ENCODE peak calls at places on chromosome 20, in eight cellular contexts. One of them, this sample, is unnamed.

GRCh38 chr20:47810116-47810672 is 24.9 kb upstream of the SULF2 start:
- DNase-seq in AG08396: no peak
- DNase-seq in SHP77 treated with DMSO at 0.1 percent for 48 hours: no peak
- DNase-seq in activated CD4-positive, alpha-beta T cell treated with anti-CD3 and anti-CD28 coated beads, Interleukin-2, amount 10 ng/mL, durations not matched to agents 7 days and 5 days: no peak
- DNase-seq in stimulated activated CD8-positive, alpha-beta memory T cell treated with anti-CD3 and anti-CD28 coated beads, Interleukin-12 subunit alpha, Interleukin-12 subunit beta, amount 100 ng/mL, for 4 hours: no peak
- DNase-seq in heart right ventricle: no peak
- DNase-seq in NCI-H774: no peak
- DNase-seq in amniotic stem cell: no peak
- DNase-seq in this sample: no peak

GRCh38 chr20:32972181-32973076 is 31.8 kb downstream of the SUN5 start:
- DNase-seq in NCI-H774: no peak
- DNase-seq in SHP77 treated with DMSO at 0.1 percent for 48 hours: no peak
- DNase-seq in AG08396: no peak
- DNase-seq in activated CD4-positive, alpha-beta T cell treated with anti-CD3 and anti-CD28 coated beads, Interleukin-2, amount 10 ng/mL, durations not matched to agents 7 days and 5 days: peak; percentile 91
- DNase-seq in amniotic stem cell: no peak
- DNase-seq in heart right ventricle: no peak
- DNase-seq in stimulated activated CD8-positive, alpha-beta memory T cell treated with anti-CD3 and anti-CD28 coated beads, Interleukin-12 subunit alpha, Interleukin-12 subunit beta, amount 100 ng/mL, for 4 hours: peak; percentile 63
- DNase-seq in this sample: peak; percentile 65

GRCh38 chr20:31720486-31721407 is 1.9 kb downstream of the BCL2L1 start:
- DNase-seq in heart right ventricle: no peak
- DNase-seq in SHP77 treated with DMSO at 0.1 percent for 48 hours: no peak
- DNase-seq in activated CD4-positive, alpha-beta T cell treated with anti-CD3 and anti-CD28 coated beads, Interleukin-2, amount 10 ng/mL, durations not matched to agents 7 days and 5 days: peak; percentile 36
- DNase-seq in AG08396: no peak
- DNase-seq in amniotic stem cell: no peak
- DNase-seq in stimulated activated CD8-positive, alpha-beta memory T cell treated with anti-CD3 and anti-CD28 coated beads, Interleukin-12 subunit alpha, Interleukin-12 subunit beta, amount 100 ng/mL, for 4 hours: peak; percentile 8
- DNase-seq in NCI-H774: no peak
- DNase-seq in this sample: no peak

GRCh38 chr20:57782631-57783041 is 72.8 kb upstream of the PMEPA1 start:
- DNase-seq in AG08396: no peak
- DNase-seq in SHP77 treated with DMSO at 0.1 percent for 48 hours: no peak
- DNase-seq in heart right ventricle: no peak
- DNase-seq in activated CD4-positive, alpha-beta T cell treated with anti-CD3 and anti-CD28 coated beads, Interleukin-2, amount 10 ng/mL, durations not matched to agents 7 days and 5 days: no peak
- DNase-seq in amniotic stem cell: no peak
- DNase-seq in stimulated activated CD8-positive, alpha-beta memory T cell treated with anti-CD3 and anti-CD28 coated beads, Interleukin-12 subunit alpha, Interleukin-12 subunit beta, amount 100 ng/mL, for 4 hours: no peak
- DNase-seq in NCI-H774: no peak
- DNase-seq in this sample: no peak

GRCh38 chr20:58892932-58893224 is 40.4 kb downstream of the GNAS start:
- DNase-seq in SHP77 treated with DMSO at 0.1 percent for 48 hours: no peak
- DNase-seq in amniotic stem cell: no peak
- DNase-seq in heart right ventricle: no peak
- DNase-seq in NCI-H774: peak; percentile 54
- DNase-seq in stimulated activated CD8-positive, alpha-beta memory T cell treated with anti-CD3 and anti-CD28 coated beads, Interleukin-12 subunit alpha, Interleukin-12 subunit beta, amount 100 ng/mL, for 4 hours: no peak
- DNase-seq in activated CD4-positive, alpha-beta T cell treated with anti-CD3 and anti-CD28 coated beads, Interleukin-2, amount 10 ng/mL, durations not matched to agents 7 days and 5 days: no peak
- DNase-seq in AG08396: no peak
- DNase-seq in this sample: no peak

GRCh38 chr20:10679269-10679668 is 5.5 kb upstream of the JAG1 start:
- DNase-seq in amniotic stem cell: peak; percentile 3
- DNase-seq in stimulated activated CD8-positive, alpha-beta memory T cell treated with anti-CD3 and anti-CD28 coated beads, Interleukin-12 subunit alpha, Interleukin-12 subunit beta, amount 100 ng/mL, for 4 hours: no peak
- DNase-seq in NCI-H774: no peak
- DNase-seq in heart right ventricle: no peak
- DNase-seq in activated CD4-positive, alpha-beta T cell treated with anti-CD3 and anti-CD28 coated beads, Interleukin-2, amount 10 ng/mL, durations not matched to agents 7 days and 5 days: no peak
- DNase-seq in AG08396: no peak
- DNase-seq in SHP77 treated with DMSO at 0.1 percent for 48 hours: no peak
- DNase-seq in this sample: no peak

GRCh38 chr20:59055302-59055701 is 12.7 kb upstream of the PRELID3B start:
- DNase-seq in NCI-H774: no peak
- DNase-seq in amniotic stem cell: no peak
- DNase-seq in heart right ventricle: no peak
- DNase-seq in stimulated activated CD8-positive, alpha-beta memory T cell treated with anti-CD3 and anti-CD28 coated beads, Interleukin-12 subunit alpha, Interleukin-12 subunit beta, amount 100 ng/mL, for 4 hours: no peak
- DNase-seq in SHP77 treated with DMSO at 0.1 percent for 48 hours: peak; percentile 14
- DNase-seq in activated CD4-positive, alpha-beta T cell treated with anti-CD3 and anti-CD28 coated beads, Interleukin-2, amount 10 ng/mL, durations not matched to agents 7 days and 5 days: no peak
- DNase-seq in AG08396: no peak
- DNase-seq in this sample: no peak

GRCh38 chr20:59765599-59766177 is 161.3 kb downstream of the PHACTR3 start:
- DNase-seq in stimulated activated CD8-positive, alpha-beta memory T cell treated with anti-CD3 and anti-CD28 coated beads, Interleukin-12 subunit alpha, Interleukin-12 subunit beta, amount 100 ng/mL, for 4 hours: no peak
- DNase-seq in heart right ventricle: no peak
- DNase-seq in AG08396: no peak
- DNase-seq in amniotic stem cell: no peak
- DNase-seq in NCI-H774: no peak
- DNase-seq in activated CD4-positive, alpha-beta T cell treated with anti-CD3 and anti-CD28 coated beads, Interleukin-2, amount 10 ng/mL, durations not matched to agents 7 days and 5 days: peak; percentile 56
- DNase-seq in SHP77 treated with DMSO at 0.1 percent for 48 hours: no peak
- DNase-seq in this sample: no peak

GRCh38 chr20:60395993-60396392 is 437.8 kb downstream of the CDH26 start:
- DNase-seq in activated CD4-positive, alpha-beta T cell treated with anti-CD3 and anti-CD28 coated beads, Interleukin-2, amount 10 ng/mL, durations not matched to agents 7 days and 5 days: no peak
- DNase-seq in NCI-H774: peak; percentile 29
- DNase-seq in heart right ventricle: no peak
- DNase-seq in amniotic stem cell: no peak
- DNase-seq in stimulated activated CD8-positive, alpha-beta memory T cell treated with anti-CD3 and anti-CD28 coated beads, Interleukin-12 subunit alpha, Interleukin-12 subunit beta, amount 100 ng/mL, for 4 hours: no peak
- DNase-seq in AG08396: no peak
- DNase-seq in SHP77 treated with DMSO at 0.1 percent for 48 hours: peak; percentile 90
- DNase-seq in this sample: no peak

GRCh38 chr20:50305636-50306477 is 115.2 kb downstream of the CEBPB start:
- DNase-seq in activated CD4-positive, alpha-beta T cell treated with anti-CD3 and anti-CD28 coated beads, Interleukin-2, amount 10 ng/mL, durations not matched to agents 7 days and 5 days: no peak
- DNase-seq in SHP77 treated with DMSO at 0.1 percent for 48 hours: peak; percentile 51
- DNase-seq in AG08396: no peak
- DNase-seq in amniotic stem cell: no peak
- DNase-seq in NCI-H774: no peak
- DNase-seq in stimulated activated CD8-positive, alpha-beta memory T cell treated with anti-CD3 and anti-CD28 coated beads, Interleukin-12 subunit alpha, Interleukin-12 subunit beta, amount 100 ng/mL, for 4 hours: no peak
- DNase-seq in heart right ventricle: no peak
- DNase-seq in this sample: no peak

GRCh38 chr20:45987108-45987780 is 15.2 kb upstream of the ZNF335 start:
- DNase-seq in stimulated activated CD8-positive, alpha-beta memory T cell treated with anti-CD3 and anti-CD28 coated beads, Interleukin-12 subunit alpha, Interleukin-12 subunit beta, amount 100 ng/mL, for 4 hours: peak; percentile 54
- DNase-seq in SHP77 treated with DMSO at 0.1 percent for 48 hours: peak; percentile 41
- DNase-seq in NCI-H774: peak; percentile 45
- DNase-seq in activated CD4-positive, alpha-beta T cell treated with anti-CD3 and anti-CD28 coated beads, Interleukin-2, amount 10 ng/mL, durations not matched to agents 7 days and 5 days: peak; percentile 79
- DNase-seq in AG08396: peak; percentile 79
- DNase-seq in heart right ventricle: peak; percentile 75
- DNase-seq in amniotic stem cell: no peak
- DNase-seq in this sample: peak; percentile 64

GRCh38 chr20:37276494-37277252 is 12.8 kb upstream of the MANBAL start:
- DNase-seq in amniotic stem cell: peak; percentile 72
- DNase-seq in AG08396: peak; percentile 76
- DNase-seq in stimulated activated CD8-positive, alpha-beta memory T cell treated with anti-CD3 and anti-CD28 coated beads, Interleukin-12 subunit alpha, Interleukin-12 subunit beta, amount 100 ng/mL, for 4 hours: no peak
- DNase-seq in activated CD4-positive, alpha-beta T cell treated with anti-CD3 and anti-CD28 coated beads, Interleukin-2, amount 10 ng/mL, durations not matched to agents 7 days and 5 days: no peak
- DNase-seq in heart right ventricle: peak; percentile 37
- DNase-seq in SHP77 treated with DMSO at 0.1 percent for 48 hours: peak; percentile 17
- DNase-seq in NCI-H774: peak; percentile 25
- DNase-seq in this sample: no peak

GRCh38 chr20:3766832-3767433 is 620 bp downstream of the ADISSP start:
- DNase-seq in stimulated activated CD8-positive, alpha-beta memory T cell treated with anti-CD3 and anti-CD28 coated beads, Interleukin-12 subunit alpha, Interleukin-12 subunit beta, amount 100 ng/mL, for 4 hours: no peak
- DNase-seq in NCI-H774: no peak
- DNase-seq in SHP77 treated with DMSO at 0.1 percent for 48 hours: no peak
- DNase-seq in amniotic stem cell: no peak
- DNase-seq in heart right ventricle: no peak
- DNase-seq in AG08396: no peak
- DNase-seq in activated CD4-positive, alpha-beta T cell treated with anti-CD3 and anti-CD28 coated beads, Interleukin-2, amount 10 ng/mL, durations not matched to agents 7 days and 5 days: no peak
- DNase-seq in this sample: no peak

GRCh38 chr20:63265891-63266515 is 6.6 kb upstream of the ARFGAP1 start:
- DNase-seq in SHP77 treated with DMSO at 0.1 percent for 48 hours: no peak
- DNase-seq in AG08396: peak; percentile 82
- DNase-seq in heart right ventricle: no peak
- DNase-seq in NCI-H774: no peak
- DNase-seq in amniotic stem cell: no peak
- DNase-seq in activated CD4-positive, alpha-beta T cell treated with anti-CD3 and anti-CD28 coated beads, Interleukin-2, amount 10 ng/mL, durations not matched to agents 7 days and 5 days: no peak
- DNase-seq in stimulated activated CD8-positive, alpha-beta memory T cell treated with anti-CD3 and anti-CD28 coated beads, Interleukin-12 subunit alpha, Interleukin-12 subunit beta, amount 100 ng/mL, for 4 hours: no peak
- DNase-seq in this sample: no peak

GRCh38 chr20:33178726-33179125 is 10.8 kb downstream of the BPIFA2 start:
- DNase-seq in AG08396: no peak
- DNase-seq in amniotic stem cell: no peak
- DNase-seq in NCI-H774: no peak
- DNase-seq in stimulated activated CD8-positive, alpha-beta memory T cell treated with anti-CD3 and anti-CD28 coated beads, Interleukin-12 subunit alpha, Interleukin-12 subunit beta, amount 100 ng/mL, for 4 hours: no peak
- DNase-seq in SHP77 treated with DMSO at 0.1 percent for 48 hours: no peak
- DNase-seq in activated CD4-positive, alpha-beta T cell treated with anti-CD3 and anti-CD28 coated beads, Interleukin-2, amount 10 ng/mL, durations not matched to agents 7 days and 5 days: no peak
- DNase-seq in heart right ventricle: no peak
- DNase-seq in this sample: no peak

GRCh38 chr20:43448748-43449535 is 8.8 kb upstream of the SRSF6 start:
- DNase-seq in stimulated activated CD8-positive, alpha-beta memory T cell treated with anti-CD3 and anti-CD28 coated beads, Interleukin-12 subunit alpha, Interleukin-12 subunit beta, amount 100 ng/mL, for 4 hours: no peak
- DNase-seq in AG08396: peak; percentile 53
- DNase-seq in amniotic stem cell: no peak
- DNase-seq in SHP77 treated with DMSO at 0.1 percent for 48 hours: no peak
- DNase-seq in NCI-H774: no peak
- DNase-seq in heart right ventricle: no peak
- DNase-seq in activated CD4-positive, alpha-beta T cell treated with anti-CD3 and anti-CD28 coated beads, Interleukin-2, amount 10 ng/mL, durations not matched to agents 7 days and 5 days: peak; percentile 54
- DNase-seq in this sample: peak; percentile 21

GRCh38 chr20:9514461-9515210 is at the start of gene LAMP5:
- DNase-seq in NCI-H774: no peak
- DNase-seq in activated CD4-positive, alpha-beta T cell treated with anti-CD3 and anti-CD28 coated beads, Interleukin-2, amount 10 ng/mL, durations not matched to agents 7 days and 5 days: no peak
- DNase-seq in amniotic stem cell: no peak
- DNase-seq in SHP77 treated with DMSO at 0.1 percent for 48 hours: no peak
- DNase-seq in stimulated activated CD8-positive, alpha-beta memory T cell treated with anti-CD3 and anti-CD28 coated beads, Interleukin-12 subunit alpha, Interleukin-12 subunit beta, amount 100 ng/mL, for 4 hours: no peak
- DNase-seq in AG08396: peak; percentile 65
- DNase-seq in heart right ventricle: peak; percentile 12
- DNase-seq in this sample: no peak

GRCh38 chr20:1945134-1945618 is 48.7 kb downstream of the PDYN start:
- DNase-seq in amniotic stem cell: no peak
- DNase-seq in SHP77 treated with DMSO at 0.1 percent for 48 hours: no peak
- DNase-seq in activated CD4-positive, alpha-beta T cell treated with anti-CD3 and anti-CD28 coated beads, Interleukin-2, amount 10 ng/mL, durations not matched to agents 7 days and 5 days: no peak
- DNase-seq in NCI-H774: no peak
- DNase-seq in stimulated activated CD8-positive, alpha-beta memory T cell treated with anti-CD3 and anti-CD28 coated beads, Interleukin-12 subunit alpha, Interleukin-12 subunit beta, amount 100 ng/mL, for 4 hours: no peak
- DNase-seq in AG08396: no peak
- DNase-seq in heart right ventricle: peak; percentile 46
- DNase-seq in this sample: no peak

GRCh38 chr20:23629017-23629541 is 8.7 kb downstream of the CST3 start:
- DNase-seq in AG08396: peak; percentile 49
- DNase-seq in SHP77 treated with DMSO at 0.1 percent for 48 hours: no peak
- DNase-seq in NCI-H774: no peak
- DNase-seq in heart right ventricle: no peak
- DNase-seq in amniotic stem cell: no peak
- DNase-seq in activated CD4-positive, alpha-beta T cell treated with anti-CD3 and anti-CD28 coated beads, Interleukin-2, amount 10 ng/mL, durations not matched to agents 7 days and 5 days: no peak
- DNase-seq in stimulated activated CD8-positive, alpha-beta memory T cell treated with anti-CD3 and anti-CD28 coated beads, Interleukin-12 subunit alpha, Interleukin-12 subunit beta, amount 100 ng/mL, for 4 hours: no peak
- DNase-seq in this sample: no peak

GRCh38 chr20:44187763-44188709 is 1.0 kb upstream of the JPH2 start:
- DNase-seq in NCI-H774: no peak
- DNase-seq in heart right ventricle: no peak
- DNase-seq in activated CD4-positive, alpha-beta T cell treated with anti-CD3 and anti-CD28 coated beads, Interleukin-2, amount 10 ng/mL, durations not matched to agents 7 days and 5 days: no peak
- DNase-seq in SHP77 treated with DMSO at 0.1 percent for 48 hours: no peak
- DNase-seq in amniotic stem cell: no peak
- DNase-seq in AG08396: no peak
- DNase-seq in stimulated activated CD8-positive, alpha-beta memory T cell treated with anti-CD3 and anti-CD28 coated beads, Interleukin-12 subunit alpha, Interleukin-12 subunit beta, amount 100 ng/mL, for 4 hours: no peak
- DNase-seq in this sample: no peak

GRCh38 chr20:15862178-15862577 is 711.1 kb downstream of the KIF16B start:
- DNase-seq in activated CD4-positive, alpha-beta T cell treated with anti-CD3 and anti-CD28 coated beads, Interleukin-2, amount 10 ng/mL, durations not matched to agents 7 days and 5 days: no peak
- DNase-seq in stimulated activated CD8-positive, alpha-beta memory T cell treated with anti-CD3 and anti-CD28 coated beads, Interleukin-12 subunit alpha, Interleukin-12 subunit beta, amount 100 ng/mL, for 4 hours: no peak
- DNase-seq in amniotic stem cell: no peak
- DNase-seq in heart right ventricle: no peak
- DNase-seq in NCI-H774: peak; percentile 63
- DNase-seq in SHP77 treated with DMSO at 0.1 percent for 48 hours: no peak
- DNase-seq in AG08396: no peak
- DNase-seq in this sample: no peak

GRCh38 chr20:54197621-54198604 is 10.0 kb upstream of the PFDN4 start:
- DNase-seq in heart right ventricle: no peak
- DNase-seq in activated CD4-positive, alpha-beta T cell treated with anti-CD3 and anti-CD28 coated beads, Interleukin-2, amount 10 ng/mL, durations not matched to agents 7 days and 5 days: no peak
- DNase-seq in SHP77 treated with DMSO at 0.1 percent for 48 hours: no peak
- DNase-seq in NCI-H774: no peak
- DNase-seq in AG08396: peak; percentile 27
- DNase-seq in amniotic stem cell: no peak
- DNase-seq in stimulated activated CD8-positive, alpha-beta memory T cell treated with anti-CD3 and anti-CD28 coated beads, Interleukin-12 subunit alpha, Interleukin-12 subunit beta, amount 100 ng/mL, for 4 hours: no peak
- DNase-seq in this sample: no peak

GRCh38 chr20:58982406-58983114 is 1.5 kb downstream of the NELFCD start:
- DNase-seq in NCI-H774: no peak
- DNase-seq in amniotic stem cell: no peak
- DNase-seq in AG08396: no peak
- DNase-seq in heart right ventricle: no peak
- DNase-seq in stimulated activated CD8-positive, alpha-beta memory T cell treated with anti-CD3 and anti-CD28 coated beads, Interleukin-12 subunit alpha, Interleukin-12 subunit beta, amount 100 ng/mL, for 4 hours: no peak
- DNase-seq in activated CD4-positive, alpha-beta T cell treated with anti-CD3 and anti-CD28 coated beads, Interleukin-2, amount 10 ng/mL, durations not matched to agents 7 days and 5 days: no peak
- DNase-seq in SHP77 treated with DMSO at 0.1 percent for 48 hours: no peak
- DNase-seq in this sample: no peak

GRCh38 chr20:2751868-2752630 is 48.4 kb downstream of the CPXM1 start:
- DNase-seq in SHP77 treated with DMSO at 0.1 percent for 48 hours: no peak
- DNase-seq in activated CD4-positive, alpha-beta T cell treated with anti-CD3 and anti-CD28 coated beads, Interleukin-2, amount 10 ng/mL, durations not matched to agents 7 days and 5 days: peak; percentile 43
- DNase-seq in heart right ventricle: peak; percentile 45
- DNase-seq in amniotic stem cell: no peak
- DNase-seq in stimulated activated CD8-positive, alpha-beta memory T cell treated with anti-CD3 and anti-CD28 coated beads, Interleukin-12 subunit alpha, Interleukin-12 subunit beta, amount 100 ng/mL, for 4 hours: peak; percentile 40
- DNase-seq in NCI-H774: peak; percentile 13
- DNase-seq in AG08396: peak; percentile 78
- DNase-seq in this sample: peak; percentile 45

GRCh38 chr20:60172306-60172984 is 214.2 kb downstream of the CDH26 start:
- DNase-seq in AG08396: no peak
- DNase-seq in NCI-H774: no peak
- DNase-seq in amniotic stem cell: no peak
- DNase-seq in stimulated activated CD8-positive, alpha-beta memory T cell treated with anti-CD3 and anti-CD28 coated beads, Interleukin-12 subunit alpha, Interleukin-12 subunit beta, amount 100 ng/mL, for 4 hours: no peak
- DNase-seq in activated CD4-positive, alpha-beta T cell treated with anti-CD3 and anti-CD28 coated beads, Interleukin-2, amount 10 ng/mL, durations not matched to agents 7 days and 5 days: no peak
- DNase-seq in SHP77 treated with DMSO at 0.1 percent for 48 hours: no peak
- DNase-seq in heart right ventricle: no peak
- DNase-seq in this sample: no peak

GRCh38 chr20:48827880-48828733 is at the start of gene PREX1:
- DNase-seq in activated CD4-positive, alpha-beta T cell treated with anti-CD3 and anti-CD28 coated beads, Interleukin-2, amount 10 ng/mL, durations not matched to agents 7 days and 5 days: peak; percentile 80
- DNase-seq in SHP77 treated with DMSO at 0.1 percent for 48 hours: no peak
- DNase-seq in NCI-H774: no peak
- DNase-seq in stimulated activated CD8-positive, alpha-beta memory T cell treated with anti-CD3 and anti-CD28 coated beads, Interleukin-12 subunit alpha, Interleukin-12 subunit beta, amount 100 ng/mL, for 4 hours: peak; percentile 80
- DNase-seq in heart right ventricle: peak; percentile 83
- DNase-seq in amniotic stem cell: peak; percentile 52
- DNase-seq in AG08396: peak; percentile 86
- DNase-seq in this sample: peak; percentile 77

GRCh38 chr20:57890254-57890800 is 180.5 kb upstream of the PMEPA1 start:
- DNase-seq in activated CD4-positive, alpha-beta T cell treated with anti-CD3 and anti-CD28 coated beads, Interleukin-2, amount 10 ng/mL, durations not matched to agents 7 days and 5 days: no peak
- DNase-seq in AG08396: no peak
- DNase-seq in NCI-H774: no peak
- DNase-seq in amniotic stem cell: no peak
- DNase-seq in heart right ventricle: no peak
- DNase-seq in SHP77 treated with DMSO at 0.1 percent for 48 hours: no peak
- DNase-seq in stimulated activated CD8-positive, alpha-beta memory T cell treated with anti-CD3 and anti-CD28 coated beads, Interleukin-12 subunit alpha, Interleukin-12 subunit beta, amount 100 ng/mL, for 4 hours: no peak
- DNase-seq in this sample: no peak

GRCh38 chr20:44780226-44780625 is 30.1 kb downstream of the RIMS4 start:
- DNase-seq in SHP77 treated with DMSO at 0.1 percent for 48 hours: no peak
- DNase-seq in NCI-H774: no peak
- DNase-seq in AG08396: peak; percentile 63
- DNase-seq in heart right ventricle: peak; percentile 29
- DNase-seq in activated CD4-positive, alpha-beta T cell treated with anti-CD3 and anti-CD28 coated beads, Interleukin-2, amount 10 ng/mL, durations not matched to agents 7 days and 5 days: peak; percentile 65
- DNase-seq in stimulated activated CD8-positive, alpha-beta memory T cell treated with anti-CD3 and anti-CD28 coated beads, Interleukin-12 subunit alpha, Interleukin-12 subunit beta, amount 100 ng/mL, for 4 hours: no peak
- DNase-seq in amniotic stem cell: peak; percentile 22
- DNase-seq in this sample: no peak

GRCh38 chr20:50313223-50313820 is 122.7 kb downstream of the CEBPB start:
- DNase-seq in amniotic stem cell: no peak
- DNase-seq in NCI-H774: no peak
- DNase-seq in stimulated activated CD8-positive, alpha-beta memory T cell treated with anti-CD3 and anti-CD28 coated beads, Interleukin-12 subunit alpha, Interleukin-12 subunit beta, amount 100 ng/mL, for 4 hours: no peak
- DNase-seq in heart right ventricle: no peak
- DNase-seq in SHP77 treated with DMSO at 0.1 percent for 48 hours: no peak
- DNase-seq in AG08396: peak; percentile 71
- DNase-seq in activated CD4-positive, alpha-beta T cell treated with anti-CD3 and anti-CD28 coated beads, Interleukin-2, amount 10 ng/mL, durations not matched to agents 7 days and 5 days: no peak
- DNase-seq in this sample: no peak

GRCh38 chr20:48526936-48527335 is 300.9 kb downstream of the PREX1 start:
- DNase-seq in amniotic stem cell: no peak
- DNase-seq in AG08396: no peak
- DNase-seq in heart right ventricle: no peak
- DNase-seq in SHP77 treated with DMSO at 0.1 percent for 48 hours: no peak
- DNase-seq in stimulated activated CD8-positive, alpha-beta memory T cell treated with anti-CD3 and anti-CD28 coated beads, Interleukin-12 subunit alpha, Interleukin-12 subunit beta, amount 100 ng/mL, for 4 hours: no peak
- DNase-seq in NCI-H774: no peak
- DNase-seq in activated CD4-positive, alpha-beta T cell treated with anti-CD3 and anti-CD28 coated beads, Interleukin-2, amount 10 ng/mL, durations not matched to agents 7 days and 5 days: no peak
- DNase-seq in this sample: no peak

GRCh38 chr20:49268600-49269365 is 9.1 kb downstream of the ZNFX1 start:
- DNase-seq in AG08396: no peak
- DNase-seq in amniotic stem cell: no peak
- DNase-seq in SHP77 treated with DMSO at 0.1 percent for 48 hours: no peak
- DNase-seq in NCI-H774: no peak
- DNase-seq in activated CD4-positive, alpha-beta T cell treated with anti-CD3 and anti-CD28 coated beads, Interleukin-2, amount 10 ng/mL, durations not matched to agents 7 days and 5 days: no peak
- DNase-seq in stimulated activated CD8-positive, alpha-beta memory T cell treated with anti-CD3 and anti-CD28 coated beads, Interleukin-12 subunit alpha, Interleukin-12 subunit beta, amount 100 ng/mL, for 4 hours: no peak
- DNase-seq in heart right ventricle: no peak
- DNase-seq in this sample: no peak